ENCODE peak calls at places on chromosomes 4 and X, in four cellular contexts. Z, F, T and Y are unnamed samples.

GRCh38 chrX:16856744-16857143 is 13.4 kb downstream of the RBBP7 start:
- DNase-seq in F (no peak), Z (no peak), T (no peak), Y (no peak)

GRCh38 chr4:114598191-114599121 is at the start of gene UGT8:
- DNase-seq in T (no peak), F (no peak), Z (peak), Y (no peak)

GRCh38 chrX:153340111-153340510 is 6.2 kb downstream of the ZNF275 start:
- DNase-seq in T (no peak), F (no peak), Z (no peak), Y (no peak)

GRCh38 chr4:109294006-109294405 is 8.5 kb downstream of the COL25A1 start:
- DNase-seq in Z (no peak), F (no peak), T (no peak), Y (peak)

GRCh38 chrX:8201896-8202331 is 30.8 kb upstream of the VCX2 start:
- DNase-seq in F (no peak), T (peak), Z (no peak), Y (peak)

GRCh38 chrX:136041254-136041812 is 56.1 kb downstream of the SLC9A6 start:
- DNase-seq in F (no peak), Z (no peak), T (no peak), Y (no peak)

GRCh38 chr4:119124314-119124713 is 11.3 kb upstream of the MYOZ2 start:
- DNase-seq in F (no peak), T (no peak), Z (no peak), Y (peak)

GRCh38 chr4:118352843-118353373 is at the start of gene PRSS12:
- DNase-seq in T (peak), Z (peak), F (peak), Y (peak)

GRCh38 chr4:24003926-24004325 is 114.1 kb upstream of the PPARGC1A start:
- DNase-seq in Z (no peak), F (no peak), T (no peak), Y (no peak)

GRCh38 chr4:155514628-155515027 is 137.9 kb upstream of the MAP9 start:
- DNase-seq in F (no peak), Z (no peak), T (no peak), Y (no peak)

GRCh38 chrX:118420462-118420861 is 74.6 kb downstream of the WDR44 start:
- DNase-seq in Z (no peak), T (no peak), F (no peak), Y (peak)

GRCh38 chrX:120111611-120112010 is 4.1 kb downstream of the RHOXF1 start:
- DNase-seq in F (no peak), Z (no peak), T (no peak), Y (peak)

GRCh38 chrX:36868592-36868991 is 139.6 kb upstream of the FAM47C start:
- DNase-seq in T (no peak), F (no peak), Z (no peak), Y (no peak)

GRCh38 chrX:153773218-153773611 is 7.6 kb upstream of the SRPK3 start:
- DNase-seq in T (no peak), Z (no peak), F (peak), Y (no peak)

GRCh38 chrX:54447461-54447860 is 7.3 kb downstream of the TSR2 start:
- DNase-seq in F (no peak), T (no peak), Z (no peak), Y (no peak)

GRCh38 chrX:96440941-96441340 is 243.7 kb upstream of the DIAPH2 start:
- DNase-seq in Z (no peak), F (peak), T (no peak), Y (no peak)

GRCh38 chr4:54400802-54401201 is 171.7 kb downstream of the PDGFRA start:
- DNase-seq in F (peak), Z (no peak), T (no peak), Y (peak)

GRCh38 chr4:42573249-42573648 is 83.7 kb downstream of the ATP8A1 start:
- DNase-seq in F (no peak), Z (no peak), T (no peak), Y (no peak)

GRCh38 chr4:24488399-24489164 is 95.8 kb downstream of the DHX15 start:
- DNase-seq in F (peak), Z (peak), T (peak), Y (peak)

GRCh38 chr4:18319456-18319855 is 297.9 kb upstream of the LCORL start:
- DNase-seq in Z (no peak), T (no peak), F (no peak), Y (no peak)

GRCh38 chr4:52246834-52247233 is 195.7 kb downstream of the SPATA18 start:
- DNase-seq in F (no peak), T (no peak), Z (no peak), Y (no peak)

GRCh38 chrX:7972586-7972985 is 45.4 kb upstream of the PNPLA4 start:
- DNase-seq in F (no peak), T (no peak), Z (no peak), Y (peak)

GRCh38 chr4:57109847-57110634 is at the start of gene IGFBP7:
- DNase-seq in Z (peak), F (peak), T (peak), Y (peak)

GRCh38 chr4:76282941-76283689 is 23.4 kb upstream of the STBD1 start:
- DNase-seq in T (no peak), Z (no peak), F (no peak), Y (no peak)

GRCh38 chrX:28659269-28659668 is 72.0 kb downstream of the IL1RAPL1 start:
- DNase-seq in F (no peak), T (no peak), Z (peak), Y (no peak)

GRCh38 chr4:139795476-139795875 is 129.9 kb downstream of the MGST2 start:
- DNase-seq in T (no peak), Z (no peak), F (no peak), Y (no peak)

GRCh38 chr4:182876006-182876405 is 41.2 kb downstream of the DCTD start:
- DNase-seq in T (no peak), Z (no peak), F (no peak), Y (no peak)

GRCh38 chr4:140100771-140101170 is 53.2 kb downstream of the MAML3 start:
- DNase-seq in T (no peak), Z (no peak), F (no peak), Y (no peak)

GRCh38 chr4:21763865-21764264 is 184.7 kb downstream of the KCNIP4 start:
- DNase-seq in Z (no peak), F (no peak), T (no peak), Y (no peak)

GRCh38 chrX:134460861-134461218 is 875 bp downstream of the HPRT1 start:
- DNase-seq in T (no peak), F (no peak), Z (peak), Y (peak)

GRCh38 chr4:76504613-76505465 is 69.8 kb downstream of the SHROOM3 start:
- DNase-seq in T (no peak), F (no peak), Z (no peak), Y (peak)

GRCh38 chr4:123652501-123652900 is 255.9 kb downstream of the SPRY1 start:
- DNase-seq in Z (no peak), T (no peak), F (no peak), Y (no peak)

GRCh38 chr4:163380703-163381102 is 37.0 kb downstream of the NPY5R start:
- DNase-seq in T (no peak), Z (peak), F (no peak), Y (no peak)

GRCh38 chrX:84144281-84144680 is 43.7 kb downstream of the RPS6KA6 start:
- DNase-seq in F (no peak), T (no peak), Z (no peak), Y (no peak)

GRCh38 chr4:27234306-27234899 is 373.8 kb downstream of the STIM2 start:
- DNase-seq in F (no peak), Z (no peak), T (no peak), Y (no peak)

GRCh38 chr4:17283832-17284231 is 228.1 kb downstream of the QDPR start:
- DNase-seq in Z (no peak), F (no peak), T (no peak), Y (no peak)

GRCh38 chr4:116573540-116573939 is 511.8 kb downstream of the TRAM1L1 start:
- DNase-seq in Z (no peak), F (no peak), T (no peak), Y (no peak)

GRCh38 chr4:173167793-173168395 is 717 bp upstream of the GALNT7 start:
- DNase-seq in F (peak), Z (peak), T (peak), Y (no peak)

GRCh38 chrX:75038925-75039324 is 113.7 kb upstream of the NEXMIF start:
- DNase-seq in F (no peak), T (no peak), Z (no peak), Y (peak)

GRCh38 chr4:44725861-44726820 is at the start of gene GNPDA2:
- DNase-seq in Z (peak), T (peak), F (peak), Y (peak)
- TF ChIP-seq CTCF in Z (no peak), T (no peak), F (no peak), Y (peak)

DNA sequence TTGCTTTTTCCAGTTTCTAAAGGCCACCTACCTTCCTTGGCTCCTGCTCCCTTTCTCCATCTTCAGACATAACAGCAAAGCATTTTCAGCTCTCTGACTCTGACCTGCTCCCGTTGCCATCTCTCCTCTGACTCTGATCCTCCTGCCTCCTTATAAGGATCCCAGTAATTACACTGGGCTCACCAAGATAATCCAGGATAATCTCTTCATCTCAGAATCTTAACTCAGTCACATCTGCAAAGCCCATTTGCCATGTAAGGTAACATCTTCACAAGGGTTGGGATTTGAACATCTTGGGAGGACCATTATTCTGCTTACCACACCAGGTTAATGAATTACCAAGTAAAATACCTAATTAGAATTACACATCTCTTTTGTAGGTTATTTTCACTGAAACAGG is 41.3 kb upstream of the MAGED1 start:
- DNase-seq in T (no peak), Z (no peak), F (no peak), Y (no peak)
- H3K4me3 ChIP-seq in T (no peak), Z (no peak), F (no peak), Y (no peak)

GRCh38 chr4:169009281-169010124 is 552 bp downstream of the CBR4 start:
- DNase-seq in Z (peak), T (peak), F (peak), Y (peak)

GRCh38 chr4:169008478-169008877 is 1.6 kb downstream of the CBR4 start:
- DNase-seq in F (no peak), T (no peak), Z (no peak), Y (no peak)

GRCh38 chr4:169012049-169012448 is 2.0 kb upstream of the CBR4 start:
- DNase-seq in F (no peak), Z (no peak), T (no peak), Y (no peak)

GRCh38 chr4:169013396-169013795 is 3.3 kb upstream of the CBR4 start:
- DNase-seq in T (no peak), Z (no peak), F (no peak), Y (no peak)

DNA sequence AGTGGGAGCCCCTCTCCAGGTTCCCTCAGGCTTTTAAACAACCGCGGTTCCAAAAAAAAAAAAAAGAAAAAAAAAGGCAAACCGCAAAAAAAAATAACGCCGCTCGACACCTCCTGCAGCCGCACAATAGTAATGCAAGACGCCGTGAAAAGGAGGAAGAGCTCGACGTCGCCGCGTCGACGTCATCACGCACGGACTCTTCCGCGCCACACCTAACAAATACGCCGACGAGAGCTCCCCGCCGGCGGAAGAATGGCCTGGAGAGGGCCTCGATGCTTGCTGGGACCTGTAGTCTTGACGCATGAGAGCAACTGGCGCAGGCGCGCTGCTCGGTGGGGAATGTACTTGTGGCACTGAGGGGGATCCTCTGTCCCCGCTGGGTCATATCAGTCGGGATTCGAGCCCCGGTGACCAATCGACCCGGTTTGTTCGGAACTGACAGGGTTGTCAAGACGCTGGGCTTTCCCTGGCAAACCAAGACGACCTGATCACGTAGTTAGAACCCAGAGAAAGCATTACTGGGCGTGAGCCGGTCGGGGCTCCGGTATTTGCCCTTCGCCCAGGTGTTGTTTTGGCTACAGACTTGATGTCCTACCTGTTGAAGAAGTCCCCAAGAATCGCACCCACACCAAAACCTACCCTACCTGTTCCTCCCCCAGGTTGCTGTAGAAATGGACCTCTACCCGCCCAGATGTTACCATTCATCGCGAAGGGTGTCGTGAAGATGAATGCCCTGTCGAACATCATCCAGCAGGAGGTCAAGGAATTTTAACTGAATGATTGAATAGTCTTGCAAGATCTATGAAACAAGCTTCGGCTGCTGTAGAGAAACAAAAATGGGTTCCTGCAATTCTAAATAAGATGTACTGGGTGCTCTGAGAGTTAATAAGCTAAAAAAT is at the start of gene CBR4:
- DNase-seq in Z (peak), T (peak), F (peak), Y (peak)
- TF ChIP-seq CTCF in Z (peak), T (no peak), F (peak), Y (peak)

GRCh38 chr4:180539284-180539683 is 1703.9 kb upstream of the TENM3 start:
- DNase-seq in F (no peak), Z (no peak), T (no peak), Y (no peak)
- H3K4me3 ChIP-seq in F (no peak), Z (no peak), T (no peak), Y (no peak)

GRCh38 chr4:137226221-137226620 is 306.1 kb downstream of the PCDH18 start:
- DNase-seq in F (no peak), T (no peak), Z (no peak), Y (peak)

DNA sequence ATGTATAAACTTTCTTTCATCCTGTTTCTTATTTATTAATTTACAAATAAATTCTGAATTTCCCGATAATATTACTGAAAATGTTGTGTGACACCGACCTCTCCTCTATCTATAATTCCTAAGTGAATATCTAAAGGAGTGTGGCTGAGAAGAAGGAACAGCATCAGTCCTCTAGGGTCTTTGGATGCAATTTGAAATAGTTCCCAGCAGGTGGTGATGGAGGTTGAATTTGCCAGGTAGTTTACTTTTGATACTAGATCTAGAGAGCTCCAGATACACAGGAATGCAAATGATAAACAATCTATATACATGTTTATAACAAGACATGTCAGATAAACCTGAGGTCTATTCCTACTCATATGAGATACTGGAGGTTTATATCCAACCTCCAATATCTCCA is 305.4 kb downstream of the PCDH18 start:
- DNase-seq in Z (no peak), F (no peak), T (no peak), Y (peak)
- TF ChIP-seq CTCF in Z (no peak), F (no peak), T (no peak), Y (peak)

DNA sequence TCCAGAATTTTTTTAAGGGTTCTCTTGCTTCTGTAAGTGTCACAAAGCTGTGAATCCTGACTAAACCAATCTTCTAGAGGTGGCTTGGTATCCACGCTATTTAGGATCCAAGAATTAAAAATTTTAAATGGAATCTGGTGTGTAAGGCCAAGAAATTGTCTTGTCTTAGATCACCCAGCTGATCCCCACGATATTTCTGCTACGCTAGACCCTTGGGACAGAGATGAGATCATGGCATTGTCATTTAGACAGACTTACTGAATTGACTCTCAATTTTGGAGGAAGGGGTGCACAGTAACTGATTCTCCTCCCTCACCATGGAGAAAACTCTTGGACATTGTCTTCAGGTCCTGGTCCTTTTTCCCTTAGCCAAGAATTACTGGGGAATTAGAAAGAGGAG is 5.7 kb downstream of the GPRIN3 start:
- DNase-seq in Z (no peak), F (no peak), T (no peak), Y (no peak)
- H3K4me3 ChIP-seq in Z (no peak), F (no peak), T (no peak), Y (no peak)

GRCh38 chrX:64205735-64206491 is 405 bp upstream of the AMER1 start:
- DNase-seq in F (peak), T (peak), Z (peak), Y (peak)
- TF ChIP-seq CTCF in F (no peak), T (no peak), Z (no peak), Y (peak)